ENCODE peak calls at places on chromosomes 13 and 19, in six cellular contexts. X is testis; Z is H1; B is breast epithelium; I is CD8-positive, alpha-beta T cell; Q is uterus. L is an unnamed sample.

GRCh38 chr19:20558011-20558410 is 7.6 kb downstream of the ZNF737 start:
- DNase-seq in Q (no peak), I (no peak), B (no peak), Z (peak; percentile 79), X (peak; percentile 60), L (no peak)

GRCh38 chr19:11984986-11985385 is 20.1 kb downstream of the ZNF763 start:
- DNase-seq in X (no peak), Z (peak; percentile 72), I (no peak), Q (no peak), B (no peak), L (no peak)

GRCh38 chr19:33194884-33195710 is 967 bp downstream of the LRP3 start:
- DNase-seq in B (no peak), I (no peak), X (peak; percentile 70), Z (peak; percentile 73), Q (no peak), L (no peak)

GRCh38 chr19:56720281-56720680 is 48.7 kb upstream of the ZNF835 start:
- DNase-seq in Q (peak; percentile 30), Z (no peak), X (peak; percentile 22), I (no peak), B (no peak), L (no peak)

GRCh38 chr13:113220877-113221276 is 11.5 kb downstream of the CUL4A start:
- DNase-seq in Z (no peak), Q (no peak), I (peak; percentile 29), X (no peak), B (no peak), L (no peak)

GRCh38 chr19:14375055-14375581 is 6.1 kb upstream of the ADGRE5 start:
- DNase-seq in Z (no peak), X (no peak), B (peak; percentile 32), I (peak; percentile 90), Q (peak; percentile 56), L (no peak)

GRCh38 chr13:90238433-90238832 is 1109.1 kb upstream of the MIR17HG start:
- DNase-seq in I (no peak), B (no peak), Q (no peak), X (no peak), Z (no peak), L (no peak)

GRCh38 chr13:110209950-110210603 is 96.9 kb downstream of the COL4A1 start:
- DNase-seq in Q (no peak), Z (no peak), B (no peak), I (no peak), X (no peak), L (no peak)

GRCh38 chr13:47480121-47480520 is 521.0 kb downstream of the SUCLA2 start:
- DNase-seq in I (no peak), Z (no peak), Q (no peak), B (no peak), X (no peak), L (no peak)

GRCh38 chr19:31352782-31353651 is 3.8 kb upstream of the TSHZ3 start:
- DNase-seq in Q (no peak), X (no peak), I (no peak), Z (peak; percentile 65), B (no peak), L (no peak)

GRCh38 chr19:31350693-31351211 is 1.5 kb upstream of the TSHZ3 start:
- DNase-seq in X (peak; percentile 61), B (no peak), Z (peak; percentile 79), Q (peak; percentile 48), I (no peak), L (no peak)

GRCh38 chr19:31352296-31352781 is 3.1 kb upstream of the TSHZ3 start:
- DNase-seq in Z (no peak), I (no peak), B (no peak), Q (no peak), X (no peak), L (no peak)

GRCh38 chr19:31350033-31350692 is 927 bp upstream of the TSHZ3 start:
- DNase-seq in I (no peak), X (no peak), Z (peak; percentile 73), B (no peak), Q (peak; percentile 69), L (no peak)

GRCh38 chr19:31351212-31352193 is 2.3 kb upstream of the TSHZ3 start:
- DNase-seq in Z (peak; percentile 66), B (no peak), X (peak; percentile 47), I (no peak), Q (peak; percentile 51), L (no peak)
- H3K27me3 ChIP-seq in Z (peaks cover 57% of the 10 kb centered on the region), B (no peaks in the 10 kb centered on the region), X (no peaks in the 10 kb centered on the region), I (peaks cover 51% of the 10 kb centered on the region), Q (no peaks in the 10 kb centered on the region), L (peaks cover 17% of the 10 kb centered on the region)

GRCh38 chr19:35743640-35744306 is 1.4 kb downstream of the U2AF1L4 start:
- DNase-seq in I (no peak), Z (no peak), Q (no peak), B (no peak), X (no peak), L (no peak)
- H3K4me3 ChIP-seq in I (peak overlapping the region; percentile 94), Z (no peak overlapping the region), Q (no peak overlapping the region), B (no peak overlapping the region), X (no peak overlapping the region), L (peak overlapping the region; percentile 91)

GRCh38 chr13:51277943-51278342 is 55.7 kb downstream of the FAM124A start:
- DNase-seq in B (no peak), Q (peak; percentile 40), X (no peak), Z (no peak), I (no peak), L (no peak)
- H3K27me3 ChIP-seq in B (no peaks in the 10 kb centered on the region), Q (no peaks in the 10 kb centered on the region), X (no peaks in the 10 kb centered on the region), Z (no peaks in the 10 kb centered on the region), I (no peaks in the 10 kb centered on the region), L (no peaks in the 10 kb centered on the region)

GRCh38 chr13:24747248-24748151 is 16.5 kb upstream of the RNF17 start:
- DNase-seq in B (no peak), I (no peak), Z (peak; percentile 70), X (peak; percentile 37), Q (no peak), L (no peak)
- H3K4me3 ChIP-seq in B (peak overlapping the region; percentile 13), I (no peak overlapping the region), Z (peak overlapping the region; percentile 42), X (peak overlapping the region; percentile 37), Q (no peak overlapping the region), L (peak overlapping the region; percentile 53)

GRCh38 chr13:76885203-76886004 is 801 bp downstream of the KCTD12 start:
- DNase-seq in B (peak; percentile 68), Q (peak; percentile 77), Z (peak; percentile 75), X (peak; percentile 83), I (peak; percentile 42), L (no peak)
- H3K27me3 ChIP-seq in B (no peaks in the 10 kb centered on the region), Q (no peaks in the 10 kb centered on the region), Z (peaks cover 34% of the 10 kb centered on the region), X (no peaks in the 10 kb centered on the region), I (no peaks in the 10 kb centered on the region), L (no peaks in the 10 kb centered on the region)

DNA sequence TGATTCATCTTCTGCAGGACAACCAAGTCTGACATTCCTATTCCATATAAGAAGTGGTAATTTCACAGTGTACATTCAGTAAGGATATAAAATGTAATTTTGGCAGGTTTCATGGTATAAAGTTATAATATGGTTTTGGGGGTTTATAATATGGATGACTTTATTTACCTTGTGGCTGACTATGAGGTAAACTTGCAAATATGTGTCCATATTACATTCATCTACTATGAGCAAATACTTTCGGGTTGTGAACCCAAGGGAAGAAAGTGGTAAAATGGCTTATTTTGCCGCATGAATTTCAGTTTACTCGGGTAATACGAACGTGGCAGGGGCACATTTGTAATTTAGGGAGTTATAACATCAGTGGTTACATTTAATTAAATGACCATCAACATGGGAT is 86.7 kb upstream of the TNFSF11 start:
- DNase-seq in Z (no peak), X (no peak), Q (no peak), I (no peak), B (no peak), L (no peak)
- H3K4me3 ChIP-seq in Z (no peak overlapping the region), X (no peak overlapping the region), Q (no peak overlapping the region), I (no peak overlapping the region), B (no peak overlapping the region), L (no peak overlapping the region)

GRCh38 chr19:5646703-5647102 is 23.8 kb downstream of the SAFB start:
- DNase-seq in B (no peak), Z (no peak), X (no peak), I (no peak), Q (no peak), L (no peak)

GRCh38 chr19:5644051-5644450 is 21.2 kb downstream of the SAFB start:
- DNase-seq in I (no peak), Z (no peak), X (no peak), B (no peak), Q (no peak), L (no peak)

GRCh38 chr19:5648464-5648863 is 25.6 kb downstream of the SAFB start:
- DNase-seq in B (no peak), Q (no peak), X (no peak), I (no peak), Z (no peak), L (no peak)

GRCh38 chr19:5643060-5643459 is 20.2 kb downstream of the SAFB start:
- DNase-seq in X (no peak), Q (no peak), Z (no peak), B (no peak), I (no peak), L (no peak)

DNA sequence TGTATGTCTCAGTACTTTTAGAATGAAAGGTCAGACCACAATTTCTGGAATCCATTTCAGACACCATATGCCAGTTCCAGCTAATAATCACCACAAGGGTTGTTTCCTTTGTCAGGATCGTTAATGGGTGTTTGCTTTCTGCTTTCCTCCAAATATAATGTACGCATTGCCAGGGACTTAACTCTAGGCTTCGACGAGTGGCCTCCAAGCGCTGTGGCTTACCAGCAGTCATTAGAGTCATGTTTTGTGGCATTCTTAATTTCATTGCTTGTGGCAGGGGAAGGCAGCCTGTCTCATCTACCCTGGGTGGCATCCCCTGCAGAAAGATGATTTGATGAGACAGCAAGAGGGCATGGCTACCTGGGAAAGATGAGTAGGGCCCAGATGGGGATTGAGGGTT is 22.5 kb downstream of the SAFB start:
- DNase-seq in X (no peak), Z (no peak), B (no peak), I (no peak), Q (no peak), L (no peak)
- H3K27me3 ChIP-seq in X (no peaks in the 10 kb centered on the region), Z (no peaks in the 10 kb centered on the region), B (no peaks in the 10 kb centered on the region), I (no peaks in the 10 kb centered on the region), Q (no peaks in the 10 kb centered on the region), L (no peaks in the 10 kb centered on the region)